ENCODE peak calls at places on chromosomes 7 and 10, in eight cellular contexts. G is central memory CD8-positive, alpha-beta T cell; L is prostate gland; C is stimulated activated CD8-positive, alpha-beta memory T cell treated with anti-CD3 and anti-CD28 coated beads, Interleukin-7, amount 100 ng/mL, for 1 hour; E is G401; F is Panc1; X is HAP-1; A is AG04450. R is an unnamed sample.

GRCh38 chr7:116229359-116229758 is 19.0 kb downstream of the TES start:
- DNase-seq in L (no peak), C (no peak), E (no peak), G (no peak), A (no peak), F (no peak), X (no peak), R (no peak)

GRCh38 chr7:80721880-80722595 is 83.6 kb downstream of the CD36 start:
- DNase-seq in A (no peak), L (no peak), C (no peak), X (no peak), F (peak; percentile 78), E (no peak), G (no peak), R (peak; percentile 41)

GRCh38 chr10:34406463-34407138 is 408.5 kb downstream of the PARD3 start:
- DNase-seq in A (no peak), E (no peak), F (no peak), X (no peak), C (no peak), G (no peak), L (no peak), R (no peak)

GRCh38 chr7:54967384-54967783 is 51.4 kb upstream of the EGFR start:
- DNase-seq in C (no peak), L (peak; percentile 81), G (no peak), E (no peak), F (peak; percentile 74), X (no peak), A (peak; percentile 10), R (peak; percentile 99)

GRCh38 chr7:108062250-108063014 is 59.5 kb upstream of the LAMB1 start:
- DNase-seq in A (no peak), X (no peak), F (no peak), G (no peak), L (no peak), E (no peak), C (no peak), R (no peak)

GRCh38 chr10:7686351-7687171 is 16.6 kb upstream of the ITIH2 start:
- DNase-seq in F (no peak), L (no peak), X (peak; percentile 38), E (no peak), A (no peak), G (no peak), C (no peak), R (no peak)

GRCh38 chr7:101733713-101734475 is 83.5 kb upstream of the CUX1 start:
- DNase-seq in G (no peak), L (no peak), F (no peak), A (no peak), E (peak; percentile 23), X (peak; percentile 81), C (no peak), R (no peak)

GRCh38 chr10:114930320-114930719 is 7.7 kb upstream of the TRUB1 start:
- DNase-seq in G (no peak), L (no peak), X (no peak), F (no peak), C (no peak), A (no peak), E (no peak), R (no peak)

GRCh38 chr10:44024351-44025116 is 360.4 kb downstream of the CXCL12 start:
- DNase-seq in C (no peak), G (no peak), X (no peak), E (no peak), A (no peak), F (no peak), L (no peak), R (no peak)

GRCh38 chr7:75639071-75639892 is 99.5 kb downstream of the HIP1 start:
- DNase-seq in C (no peak), G (no peak), E (peak; percentile 23), X (peak; percentile 76), F (no peak), A (no peak), L (no peak), R (no peak)

GRCh38 chr7:28815928-28816373 is 142.2 kb downstream of the TRIL start:
- DNase-seq in C (no peak), F (no peak), X (no peak), A (no peak), E (no peak), G (no peak), L (no peak), R (no peak)

GRCh38 chr7:20158684-20159083 is 58.5 kb downstream of the MACC1 start:
- DNase-seq in E (peak; percentile 13), F (no peak), C (no peak), G (no peak), X (no peak), L (no peak), A (no peak), R (no peak)

GRCh38 chr10:103592186-103593021 is 98.9 kb downstream of the NEURL1 start:
- DNase-seq in F (peak; percentile 20), X (peak; percentile 79), L (no peak), E (peak; percentile 77), A (no peak), C (no peak), G (no peak), R (no peak)

GRCh38 chr7:105806592-105807266 is 69.7 kb downstream of the ATXN7L1 start:
- DNase-seq in A (no peak), L (no peak), F (no peak), X (no peak), G (peak; percentile 23), E (peak; percentile 71), C (peak; percentile 32), R (no peak)

GRCh38 chr10:76998451-76998850 is 639.2 kb downstream of the KCNMA1 start:
- DNase-seq in X (no peak), A (no peak), F (no peak), C (no peak), G (no peak), E (no peak), L (no peak), R (no peak)

GRCh38 chr10:24440817-24441790 is 232.2 kb downstream of the KIAA1217 start:
- DNase-seq in L (no peak), X (no peak), A (no peak), E (no peak), C (no peak), F (no peak), G (no peak), R (no peak)

GRCh38 chr10:70657036-70657435 is 15.3 kb upstream of the ADAMTS14 start:
- DNase-seq in G (no peak), C (no peak), A (no peak), L (no peak), E (no peak), X (no peak), F (no peak), R (no peak)

GRCh38 chr10:79411546-79412495 is 33.6 kb downstream of the ZCCHC24 start:
- DNase-seq in F (no peak), E (no peak), L (no peak), G (no peak), X (no peak), C (no peak), A (no peak), R (no peak)

GRCh38 chr7:78114993-78115392 is 316.4 kb downstream of the PHTF2 start:
- DNase-seq in C (no peak), G (no peak), E (no peak), L (no peak), X (no peak), F (no peak), A (no peak), R (no peak)

GRCh38 chr10:34954142-34954541 is 136.0 kb downstream of the CUL2 start:
- DNase-seq in G (no peak), E (no peak), X (no peak), C (no peak), A (no peak), L (peak; percentile 95), F (no peak), R (no peak)

GRCh38 chr10:33666686-33667480 is 332.4 kb upstream of the NRP1 start:
- DNase-seq in G (no peak), E (no peak), F (no peak), C (no peak), A (no peak), L (no peak), X (no peak), R (no peak)

GRCh38 chr10:107579970-107580369 is 415.5 kb upstream of the SORCS1 start:
- DNase-seq in F (no peak), E (no peak), X (no peak), L (no peak), G (no peak), C (no peak), A (no peak), R (no peak)

GRCh38 chr7:101604331-101604933 is 24.7 kb downstream of the MYL10 start:
- DNase-seq in F (no peak), A (no peak), C (no peak), G (no peak), E (no peak), L (no peak), X (no peak), R (no peak)

GRCh38 chr10:119290301-119291036 is 83.1 kb downstream of the GRK5 start:
- DNase-seq in C (no peak), X (no peak), L (no peak), G (no peak), F (no peak), E (no peak), A (no peak), R (no peak)

GRCh38 chr7:2191026-2191425 is 41.7 kb downstream of the MAD1L1 start:
- DNase-seq in C (no peak), A (no peak), G (no peak), L (no peak), X (peak; percentile 25), F (no peak), E (no peak), R (no peak)

GRCh38 chr10:99304027-99304856 is 24.9 kb upstream of the CNNM1 start:
- DNase-seq in E (no peak), C (no peak), G (no peak), A (no peak), F (no peak), L (peak; percentile 51), X (no peak), R (no peak)

GRCh38 chr7:2030475-2031456 is 202.0 kb downstream of the MAD1L1 start:
- DNase-seq in X (no peak), E (peak; percentile 89), C (no peak), A (no peak), L (no peak), G (no peak), F (no peak), R (no peak)

GRCh38 chr10:42961156-42961589 is 115.7 kb upstream of the RET start:
- DNase-seq in L (no peak), A (no peak), E (no peak), G (peak; percentile 3), C (no peak), X (peak; percentile 2), F (no peak), R (no peak)

GRCh38 chr7:150918378-150918777 is 59.7 kb downstream of the KCNH2 start:
- DNase-seq in C (no peak), F (no peak), E (no peak), G (no peak), A (no peak), L (no peak), X (no peak), R (no peak)

GRCh38 chr7:129644634-129645230 is 33.2 kb downstream of the NRF1 start:
- DNase-seq in X (no peak), L (no peak), E (peak; percentile 75), F (peak; percentile 39), A (peak; percentile 20), C (no peak), G (no peak), R (no peak)